ENCODE peak calls at places on chromosomes 1 and 21, in seven cellular contexts. G is GM23248; P is suprapubic skin; A is CD4-positive, CD25-positive, alpha-beta regulatory T cell; E is spleen; K is dorsolateral prefrontal cortex; J is endodermal cell. F is an unnamed sample.
A peak's percentile ranks its signal among the peaks of the same experiment; 100 is the strongest.

GRCh38 chr1:35576061-35576765 is 3.1 kb downstream of the TFAP2E start:
- DNase-seq in G (peak; percentile 20), P (peak; percentile 44), A (no peak), E (peak; percentile 67), K (no peak), J (no peak), F (no peak)

GRCh38 chr1:53551428-53551995 is 92.3 kb downstream of the DMRTB1 start:
- DNase-seq in G (no peak), P (peak; percentile 36), A (no peak), E (peak; percentile 53), K (peak; percentile 23), J (peak; percentile 36), F (no peak)

GRCh38 chr1:76381450-76382108 is 307.0 kb downstream of the ST6GALNAC3 start:
- DNase-seq in G (peak; percentile 9), P (no peak), A (no peak), E (no peak), K (no peak), J (no peak), F (no peak)

GRCh38 chr1:172657586-172657985 is 1.3 kb upstream of the FASLG start:
- DNase-seq in G (no peak), P (no peak), A (no peak), E (no peak), K (no peak), J (no peak), F (no peak)

GRCh38 chr1:198449727-198450433 is 90.6 kb downstream of the ATP6V1G3 start:
- DNase-seq in G (peak; percentile 59), P (no peak), A (no peak), E (no peak), K (no peak), J (no peak), F (no peak)

GRCh38 chr1:55723001-55723400 is 507.8 kb upstream of the USP24 start:
- DNase-seq in G (no peak), P (no peak), A (no peak), E (no peak), K (no peak), J (no peak), F (no peak)

GRCh38 chr1:4586611-4587010 is 67.8 kb upstream of the AJAP1 start:
- DNase-seq in G (no peak), P (no peak), A (no peak), E (no peak), K (no peak), J (no peak), F (no peak)

GRCh38 chr1:76799700-76800099 is 67.6 kb upstream of the ST6GALNAC5 start:
- DNase-seq in G (no peak), P (no peak), A (no peak), E (no peak), K (no peak), J (no peak), F (no peak)

GRCh38 chr1:115674011-115674410 is 32.2 kb downstream of the VANGL1 start:
- DNase-seq in G (no peak), P (no peak), A (no peak), E (no peak), K (no peak), J (no peak), F (no peak)

GRCh38 chr1:28897789-28898188 is 16.6 kb upstream of the EPB41 start:
- DNase-seq in G (no peak), P (no peak), A (no peak), E (no peak), K (no peak), J (no peak), F (no peak)
- H3K27ac ChIP-seq in G (no peak overlapping the region), P (no peak overlapping the region), A (no peak overlapping the region), E (peak overlapping the region; percentile 72), K (no peak overlapping the region), J (no peak overlapping the region), F (no peak overlapping the region)

GRCh38 chr21:39314155-39315027 is 959 bp upstream of the BRWD1 start:
- DNase-seq in G (peak; percentile 86), P (no peak), A (no peak), E (no peak), K (peak; percentile 74), J (peak; percentile 87), F (peak; percentile 54)

GRCh38 chr21:39313457-39314154 is at the start of gene BRWD1:
- DNase-seq in G (peak; percentile 91), P (peak; percentile 86), A (peak; percentile 88), E (peak; percentile 95), K (peak; percentile 81), J (peak; percentile 91), F (peak; percentile 56)

GRCh38 chr21:39313042-39313456 is 383 bp downstream of the BRWD1 start:
- DNase-seq in G (no peak), P (peak; percentile 70), A (no peak), E (peak; percentile 92), K (peak; percentile 67), J (no peak), F (no peak)

GRCh38 chr21:39311164-39311563 is 2.3 kb downstream of the BRWD1 start:
- DNase-seq in G (no peak), P (no peak), A (no peak), E (no peak), K (no peak), J (no peak), F (no peak)

GRCh38 chr21:39312112-39313041 is 1.1 kb downstream of the BRWD1 start:
- DNase-seq in G (peak; percentile 90), P (peak; percentile 95), A (peak; percentile 95), E (peak; percentile 97), K (peak; percentile 97), J (peak; percentile 97), F (peak; percentile 92)
- H3K27ac ChIP-seq in G (peak overlapping the region; percentile 60), P (peak overlapping the region; percentile 89), A (peak overlapping the region; percentile 85), E (peak overlapping the region; percentile 98), K (peak overlapping the region; percentile 99), J (no peak overlapping the region), F (peak overlapping the region; percentile 94)

GRCh38 chr21:42231761-42232160 is 12.8 kb downstream of the ABCG1 start:
- DNase-seq in G (no peak), P (no peak), A (no peak), E (peak; percentile 73), K (peak; percentile 0), J (no peak), F (no peak)
- H3K27ac ChIP-seq in G (no peak overlapping the region), P (no peak overlapping the region), A (no peak overlapping the region), E (peak overlapping the region; percentile 87), K (no peak overlapping the region), J (no peak overlapping the region), F (peak overlapping the region; percentile 18)

DNA sequence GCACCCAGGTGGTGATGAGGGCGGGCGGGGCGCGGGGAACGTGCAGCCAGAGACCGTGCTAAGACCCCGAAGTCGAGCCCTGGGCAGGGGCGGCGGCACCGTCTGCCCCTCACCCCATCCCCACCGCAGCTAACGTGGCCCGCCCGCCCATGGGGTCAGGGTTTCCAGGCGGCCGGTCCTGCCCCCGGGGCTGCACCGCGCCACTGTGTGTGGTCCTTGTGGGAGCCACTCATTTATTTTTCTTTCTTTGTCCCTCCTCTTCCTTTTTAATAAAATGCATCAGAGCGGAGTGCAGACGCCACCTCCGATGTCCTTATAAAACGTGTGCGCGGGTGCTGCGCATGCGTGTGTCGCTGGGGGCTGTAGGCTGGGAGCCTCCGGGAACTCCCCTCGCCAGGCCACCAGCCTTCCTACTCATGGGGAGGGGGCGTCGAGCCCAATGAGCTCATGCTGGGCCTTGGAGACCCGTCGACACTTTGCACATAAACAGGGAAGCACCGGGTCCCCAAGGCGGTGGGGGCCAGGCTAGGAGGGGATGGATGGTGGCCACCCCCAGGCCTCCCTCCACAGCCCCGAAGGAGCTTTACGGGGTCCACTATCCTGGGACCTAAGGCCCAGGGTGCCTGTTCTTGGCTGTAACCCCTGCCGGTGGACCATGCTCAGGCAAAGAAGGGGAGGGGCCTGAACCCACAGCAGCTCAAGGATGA is 59.9 kb downstream of the WNT9A start:
- DNase-seq in G (no peak), P (peak; percentile 74), A (no peak), E (peak; percentile 78), K (no peak), J (peak; percentile 76), F (no peak)
- H3K27ac ChIP-seq in G (no peak overlapping the region), P (peak overlapping the region; percentile 82), A (peak overlapping the region; percentile 74), E (peak overlapping the region; percentile 85), K (peak overlapping the region; percentile 23), J (no peak overlapping the region), F (no peak overlapping the region)

GRCh38 chr1:28510350-28511223 is 4.7 kb downstream of the RCC1 start:
- DNase-seq in G (peak; percentile 61), P (no peak), A (no peak), E (no peak), K (no peak), J (peak; percentile 74), F (no peak)
- H3K27ac ChIP-seq in G (peak overlapping the region; percentile 95), P (no peak overlapping the region), A (peak overlapping the region; percentile 62), E (peak overlapping the region; percentile 95), K (no peak overlapping the region), J (peak overlapping the region; percentile 84), F (no peak overlapping the region)

DNA sequence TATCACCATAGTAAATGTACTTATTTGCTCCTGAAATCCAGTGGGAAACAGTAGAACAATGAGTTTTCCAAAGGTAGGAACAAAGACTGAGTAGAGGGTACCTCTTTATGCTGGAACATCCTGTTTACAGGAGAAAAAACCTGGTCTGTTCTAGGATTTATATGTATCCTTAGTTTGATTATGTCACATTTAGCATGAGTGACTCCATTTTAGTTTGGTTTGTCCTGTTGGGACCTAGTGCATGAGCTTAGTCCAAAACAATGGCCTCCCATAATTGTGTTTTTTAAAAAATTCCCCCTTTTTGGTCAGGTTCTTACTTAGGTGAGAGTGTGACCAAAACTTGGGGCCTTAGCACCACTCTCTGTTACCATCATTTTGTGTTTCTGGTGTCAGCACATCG is 3.5 kb upstream of the MRPL55 start:
- DNase-seq in G (no peak), P (no peak), A (no peak), E (no peak), K (no peak), J (no peak), F (no peak)
- H3K27ac ChIP-seq in G (no peak overlapping the region), P (no peak overlapping the region), A (no peak overlapping the region), E (no peak overlapping the region), K (no peak overlapping the region), J (no peak overlapping the region), F (no peak overlapping the region)